ENCODE peak calls at places on chromosomes 16 and 17, in four cellular contexts. U is MM.1S, C is neural progenitor cell, M is PC-3. T is an unnamed sample.

GRCh38 chr16:1965610-1966009 is 984 bp upstream of the RPS2 start:
- DNase-seq in U (no peak), C (no peak), M (no peak), T (no peak)

GRCh38 chr16:30946671-30947532 is 2.0 kb upstream of the ORAI3 start:
- DNase-seq in U (no peak), C (no peak), M (no peak), T (no peak)

GRCh38 chr16:68760671-68761275 is 23.7 kb downstream of the CDH1 start:
- DNase-seq in U (peak), C (no peak), M (peak), T (peak)

GRCh38 chr17:19759934-19760530 is 11.9 kb upstream of the ALDH3A1 start:
- DNase-seq in U (no peak), C (peak), M (no peak), T (no peak)

GRCh38 chr17:17042851-17043667 is 802 bp downstream of the MPRIP start:
- DNase-seq in U (peak), C (peak), M (peak), T (peak)

GRCh38 chr17:79188048-79188447 is 113.4 kb downstream of the ENGASE start:
- DNase-seq in U (no peak), C (peak), M (peak), T (peak)

GRCh38 chr17:73189417-73190099 is 3.3 kb upstream of the COG1 start:
- DNase-seq in U (peak), C (peak), M (peak), T (peak)

GRCh38 chr16:86531193-86531550 is 20.8 kb downstream of the FOXF1 start:
- DNase-seq in U (no peak), C (no peak), M (no peak), T (no peak)

GRCh38 chr17:34895388-34895787 is 65.9 kb downstream of the CCT6B start:
- DNase-seq in U (no peak), C (peak), M (no peak), T (no peak)

GRCh38 chr17:76687278-76688164 is 23.2 kb downstream of the MXRA7 start:
- DNase-seq in U (no peak), C (no peak), M (no peak), T (peak)

GRCh38 chr16:70267516-70267915 is 15.8 kb upstream of the EXOSC6 start:
- DNase-seq in U (no peak), C (peak), M (peak), T (peak)

GRCh38 chr16:56199164-56199563 is 7.9 kb downstream of the GNAO1 start:
- DNase-seq in U (no peak), C (no peak), M (no peak), T (no peak)

GRCh38 chr16:56346131-56346890 is 79.0 kb downstream of the AMFR start:
- DNase-seq in U (no peak), C (no peak), M (no peak), T (no peak)

GRCh38 chr17:79024901-79025737 is 1.1 kb downstream of the C1QTNF1 start:
- DNase-seq in U (no peak), C (no peak), M (peak), T (peak)

GRCh38 chr17:521561-522325 is 169.1 kb upstream of the RPH3AL start:
- DNase-seq in U (no peak), C (no peak), M (no peak), T (no peak)

GRCh38 chr17:20271016-20271610 is 196.2 kb downstream of the LGALS9B start:
- DNase-seq in U (peak), C (no peak), M (no peak), T (no peak)

GRCh38 chr16:56691885-56692284 is 9.6 kb downstream of the MT1X start:
- DNase-seq in U (no peak), C (no peak), M (peak), T (peak)

GRCh38 chr17:45248132-45248936 is 13.6 kb downstream of the SPATA32 start:
- DNase-seq in U (peak), C (peak), M (peak), T (no peak)
- H2AFZ ChIP-seq in U (peak), C (peak), M (peak), T (peak)

GRCh38 chr17:39763046-39763800 is 25.5 kb downstream of the GRB7 start:
- DNase-seq in U (no peak), C (no peak), M (peak), T (peak)
- H3K27ac ChIP-seq in U (no peak), C (no peak), M (no peak), T (no peak)

GRCh38 chr17:39224778-39225307 is 902 bp downstream of the STAC2 start:
- DNase-seq in U (no peak), C (peak), M (no peak), T (no peak)
- TF ChIP-seq EZH2 in U (no peak), C (peak), M (no peak), T (no peak)

DNA sequence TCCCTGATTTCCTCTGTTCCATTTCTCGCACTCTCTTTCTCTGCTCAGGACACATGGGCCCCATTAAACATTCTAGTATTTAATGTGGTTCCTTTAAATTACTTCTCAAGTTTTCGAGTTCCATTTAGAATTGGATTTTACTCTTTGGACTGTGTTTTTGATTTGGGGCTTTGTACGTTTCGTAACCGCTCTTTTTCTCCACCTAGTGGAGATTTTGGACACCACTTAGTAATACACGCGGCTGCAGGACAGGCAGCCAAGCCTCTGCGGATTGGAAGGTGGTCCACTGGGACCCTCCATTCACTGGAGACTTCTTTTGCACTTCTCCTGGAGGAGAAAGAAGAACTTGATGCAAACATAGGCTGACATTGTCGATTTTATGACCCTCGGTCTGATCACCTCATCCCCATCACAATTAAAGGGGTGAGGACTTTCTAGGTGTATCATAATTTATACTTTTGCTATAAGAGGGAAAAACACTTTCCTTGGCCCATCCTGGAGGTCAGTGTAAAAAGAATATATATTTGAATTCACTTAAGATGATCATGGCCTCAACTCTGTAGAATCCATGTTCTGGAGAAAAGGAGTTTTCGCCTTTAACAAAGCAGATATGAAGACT is 85.8 kb downstream of the NOG start:
- DNase-seq in U (peak), C (peak), M (peak), T (peak)
- H2AFZ ChIP-seq in U (no peak), C (peak), M (peak), T (peak)

DNA sequence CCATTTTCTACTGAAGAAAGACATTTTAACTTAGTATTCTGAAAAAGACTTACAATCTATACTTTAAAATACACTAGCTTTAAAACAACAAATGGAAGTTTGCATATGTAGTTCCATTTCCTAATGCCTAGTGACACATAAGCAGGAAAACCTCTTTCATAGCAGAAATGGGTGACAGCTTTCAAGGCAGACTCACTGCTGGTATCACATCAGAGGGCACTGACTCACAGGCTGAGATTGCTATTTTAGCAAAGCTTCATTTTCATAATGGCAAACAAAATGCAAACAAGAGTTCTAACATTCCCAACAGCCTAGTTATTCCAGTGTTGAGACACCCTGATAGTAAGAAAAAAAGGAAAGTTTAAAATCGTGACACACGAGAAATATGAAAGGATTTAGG is 19.0 kb downstream of the GSPT1 start:
- DNase-seq in U (no peak), C (no peak), M (peak), T (peak)
- H3K27ac ChIP-seq in U (no peak), C (no peak), M (no peak), T (peak)

DNA sequence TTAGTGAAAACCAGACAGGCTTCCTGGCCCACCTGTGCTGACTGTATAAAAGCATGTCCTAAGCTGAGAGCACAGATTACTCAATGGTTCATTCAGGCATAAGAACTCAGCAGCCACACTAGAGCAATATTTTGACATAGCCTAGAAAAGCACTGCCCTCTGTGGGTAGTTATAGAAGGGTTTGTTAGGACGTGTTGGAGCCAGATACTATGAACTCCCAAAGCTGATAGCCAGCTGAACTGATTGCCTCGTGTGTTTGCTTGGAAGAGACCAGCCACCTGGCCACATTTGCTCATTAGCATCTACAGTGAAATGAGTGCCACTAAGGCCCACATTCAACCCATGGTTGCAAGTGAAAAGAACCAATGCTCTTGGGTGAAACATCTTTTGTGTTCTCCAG is 30.8 kb upstream of the ABCA5 start:
- DNase-seq in U (peak), C (no peak), M (peak), T (no peak)
- TF ChIP-seq EZH2 in U (no peak), C (no peak), M (no peak), T (no peak)

DNA sequence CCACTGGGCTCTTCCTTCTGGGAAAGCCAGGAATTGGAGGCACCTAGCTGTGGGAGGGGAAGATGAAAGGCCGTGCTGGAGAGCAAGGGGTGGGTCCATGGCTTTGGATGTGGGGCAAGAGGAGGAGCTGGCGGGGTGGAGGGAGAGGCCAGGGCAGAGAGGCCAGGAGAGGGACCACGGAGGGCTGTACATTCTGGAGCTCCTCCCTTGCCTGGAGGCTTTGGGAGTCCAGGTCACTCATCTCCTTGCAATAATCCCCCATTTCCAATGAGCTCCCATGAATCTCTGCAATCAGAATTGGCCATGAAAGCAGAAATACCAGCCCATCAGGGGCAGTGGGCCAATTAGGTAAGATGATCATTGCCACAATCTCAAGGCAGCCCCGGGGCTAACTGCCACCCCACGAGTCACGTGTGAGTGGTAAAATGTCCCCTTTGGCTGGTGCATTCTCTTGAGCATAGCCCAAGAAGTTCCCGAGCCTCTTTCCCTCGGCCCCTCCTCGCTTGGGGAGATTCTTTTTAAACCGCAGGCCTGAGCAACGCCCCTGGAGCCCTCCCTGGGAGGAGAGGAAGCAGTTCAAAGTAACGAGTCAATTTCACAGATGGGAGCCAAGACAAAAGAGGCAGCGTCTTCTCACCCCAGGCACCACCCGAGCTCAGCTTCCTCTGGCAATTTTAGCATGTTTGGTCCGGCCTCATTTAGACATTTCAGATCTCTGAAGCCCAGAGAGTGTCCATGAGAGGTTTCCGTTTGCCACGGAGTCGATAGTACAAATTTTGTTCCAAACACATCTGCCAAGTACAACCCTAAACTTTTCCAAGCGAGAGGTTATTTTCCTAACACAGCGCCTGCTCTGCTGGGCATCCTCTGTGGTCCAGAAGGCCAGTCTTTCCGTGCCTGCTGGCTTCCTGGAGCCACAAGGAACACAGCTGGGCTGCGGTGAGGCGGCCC is 13.4 kb downstream of the RTN4RL1 start:
- DNase-seq in U (no peak), C (peak), M (peak), T (peak)
- H2AFZ ChIP-seq in U (no peak), C (no peak), M (peak), T (peak)

GRCh38 chr16:85003723-85004586 is 7.4 kb downstream of the ZDHHC7 start:
- DNase-seq in U (no peak), C (no peak), M (no peak), T (no peak)
- H3K27ac ChIP-seq in U (no peak), C (no peak), M (no peak), T (peak)

GRCh38 chr17:48143629-48144028 is 36.1 kb downstream of the SNX11 start:
- DNase-seq in U (no peak), C (no peak), M (no peak), T (no peak)
- TF ChIP-seq EZH2 in U (no peak), C (no peak), M (no peak), T (no peak)

DNA sequence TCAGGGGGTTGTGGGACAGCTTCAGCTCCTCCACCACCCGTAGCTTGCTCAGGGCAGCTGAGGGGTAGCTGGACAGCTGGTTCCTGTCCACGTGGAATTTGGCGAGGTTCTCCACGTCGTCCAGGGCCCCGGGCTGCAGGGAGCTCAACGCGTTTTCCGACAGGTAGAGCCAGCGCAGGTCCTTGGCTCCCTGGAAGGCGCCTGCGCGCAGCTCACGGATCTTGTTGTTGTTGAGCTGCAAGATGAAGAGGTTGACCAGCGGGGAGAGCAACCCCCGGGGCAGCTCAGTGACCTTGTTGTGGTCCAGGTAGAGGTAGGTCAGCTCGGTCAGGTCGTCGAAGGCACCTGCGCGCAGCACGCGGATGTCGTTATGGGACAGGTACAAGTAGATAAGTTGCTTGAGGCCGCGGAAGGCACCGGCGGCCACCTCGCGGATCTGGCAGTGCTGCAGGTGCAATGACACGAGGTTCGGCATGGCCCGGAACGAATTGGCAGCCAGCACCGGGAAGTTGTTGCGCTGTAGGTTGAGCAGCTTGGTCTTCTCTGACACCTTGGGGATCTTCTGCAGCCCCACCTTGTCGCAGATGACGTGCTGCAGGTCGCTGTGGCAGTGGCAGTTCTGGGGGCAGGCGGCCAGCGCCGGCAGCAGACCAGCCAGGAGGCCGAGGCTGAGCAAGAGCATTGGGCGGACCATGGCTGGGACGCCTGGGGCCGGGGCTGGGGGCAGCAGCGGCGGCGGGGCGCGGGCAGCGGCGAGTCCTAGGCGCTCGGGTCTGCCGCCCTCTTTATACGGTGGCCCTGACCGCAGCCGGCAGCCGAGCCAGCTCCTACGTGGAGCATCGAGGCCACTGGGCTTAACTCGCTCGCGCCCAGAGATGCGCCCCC is at the start of gene CHAD:
- DNase-seq in U (no peak), C (peak), M (no peak), T (peak)
- H2AFZ ChIP-seq in U (no peak), C (peak), M (no peak), T (no peak)